ENCODE peak calls at places on chromosomes 12 and 14, in nine cellular contexts. One of them, this sample, is unnamed.

GRCh38 chr14:80621701-80622100 is 319.8 kb downstream of the CEP128 start:
- DNase-seq in RWPE1: peak; percentile 57
- DNase-seq in cardiac fibroblast: peak; percentile 88
- DNase-seq in GM10248: peak; percentile 17
- DNase-seq in epithelial cell of esophagus: peak; percentile 88
- DNase-seq in dorsolateral prefrontal cortex: no peak
- DNase-seq in A673: no peak
- DNase-seq in HFFc6: peak; percentile 61
- DNase-seq in Calu3: no peak
- DNase-seq in this sample: peak; percentile 77

GRCh38 chr12:56900583-56900982 is 33.6 kb downstream of the SDR9C7 start:
- DNase-seq in RWPE1: peak; percentile 64
- DNase-seq in cardiac fibroblast: peak; percentile 39
- DNase-seq in GM10248: no peak
- DNase-seq in epithelial cell of esophagus: peak; percentile 96
- DNase-seq in dorsolateral prefrontal cortex: no peak
- DNase-seq in A673: no peak
- DNase-seq in HFFc6: peak; percentile 84
- DNase-seq in Calu3: no peak
- DNase-seq in this sample: peak; percentile 26

GRCh38 chr14:54699087-54699530 is 132.2 kb downstream of the SAMD4A start:
- DNase-seq in RWPE1: no peak
- DNase-seq in cardiac fibroblast: no peak
- DNase-seq in GM10248: no peak
- DNase-seq in epithelial cell of esophagus: peak; percentile 32
- DNase-seq in dorsolateral prefrontal cortex: no peak
- DNase-seq in A673: no peak
- DNase-seq in HFFc6: no peak
- DNase-seq in Calu3: no peak
- DNase-seq in this sample: no peak

GRCh38 chr12:46386877-46387629 is 14.5 kb upstream of the SLC38A2 start:
- DNase-seq in RWPE1: no peak
- DNase-seq in cardiac fibroblast: peak; percentile 91
- DNase-seq in GM10248: peak; percentile 34
- DNase-seq in epithelial cell of esophagus: no peak
- DNase-seq in dorsolateral prefrontal cortex: no peak
- DNase-seq in A673: peak; percentile 94
- DNase-seq in HFFc6: no peak
- DNase-seq in Calu3: no peak
- DNase-seq in this sample: no peak

GRCh38 chr12:32907166-32907565 is 10.6 kb upstream of the PKP2 start:
- DNase-seq in RWPE1: no peak
- DNase-seq in cardiac fibroblast: no peak
- DNase-seq in GM10248: no peak
- DNase-seq in epithelial cell of esophagus: no peak
- DNase-seq in dorsolateral prefrontal cortex: no peak
- DNase-seq in A673: no peak
- DNase-seq in HFFc6: no peak
- DNase-seq in Calu3: no peak
- DNase-seq in this sample: no peak

GRCh38 chr12:124440841-124441381 is 126.5 kb downstream of the NCOR2 start:
- DNase-seq in RWPE1: no peak
- DNase-seq in cardiac fibroblast: peak; percentile 53
- DNase-seq in GM10248: no peak
- DNase-seq in epithelial cell of esophagus: peak; percentile 85
- DNase-seq in dorsolateral prefrontal cortex: no peak
- DNase-seq in A673: no peak
- DNase-seq in HFFc6: no peak
- DNase-seq in Calu3: no peak
- DNase-seq in this sample: no peak

GRCh38 chr14:103444837-103445524 is 59.8 kb downstream of the MARK3 start:
- DNase-seq in RWPE1: no peak
- DNase-seq in cardiac fibroblast: peak; percentile 36
- DNase-seq in GM10248: no peak
- DNase-seq in epithelial cell of esophagus: peak; percentile 28
- DNase-seq in dorsolateral prefrontal cortex: no peak
- DNase-seq in A673: peak; percentile 80
- DNase-seq in HFFc6: no peak
- DNase-seq in Calu3: no peak
- DNase-seq in this sample: no peak

GRCh38 chr12:12724421-12725085 is 7.4 kb downstream of the CDKN1B start:
- DNase-seq in RWPE1: no peak
- DNase-seq in cardiac fibroblast: peak; percentile 27
- DNase-seq in GM10248: no peak
- DNase-seq in epithelial cell of esophagus: no peak
- DNase-seq in dorsolateral prefrontal cortex: no peak
- DNase-seq in A673: no peak
- DNase-seq in HFFc6: no peak
- DNase-seq in Calu3: no peak
- DNase-seq in this sample: no peak

GRCh38 chr14:26454105-26454504 is 143.7 kb downstream of the NOVA1 start:
- DNase-seq in RWPE1: no peak
- DNase-seq in cardiac fibroblast: no peak
- DNase-seq in GM10248: no peak
- DNase-seq in epithelial cell of esophagus: no peak
- DNase-seq in dorsolateral prefrontal cortex: no peak
- DNase-seq in A673: no peak
- DNase-seq in HFFc6: no peak
- DNase-seq in Calu3: no peak
- DNase-seq in this sample: no peak

GRCh38 chr12:110109037-110109836 is 14.9 kb upstream of the IFT81 start:
- DNase-seq in RWPE1: peak; percentile 69
- DNase-seq in cardiac fibroblast: peak; percentile 99
- DNase-seq in GM10248: no peak
- DNase-seq in epithelial cell of esophagus: peak; percentile 89
- DNase-seq in dorsolateral prefrontal cortex: no peak
- DNase-seq in A673: no peak
- DNase-seq in HFFc6: peak; percentile 98
- DNase-seq in Calu3: peak; percentile 80
- DNase-seq in this sample: peak; percentile 100

GRCh38 chr12:45166056-45166455 is 49.8 kb upstream of the ANO6 start:
- DNase-seq in RWPE1: no peak
- DNase-seq in cardiac fibroblast: no peak
- DNase-seq in GM10248: no peak
- DNase-seq in epithelial cell of esophagus: no peak
- DNase-seq in dorsolateral prefrontal cortex: no peak
- DNase-seq in A673: no peak
- DNase-seq in HFFc6: peak; percentile 5
- DNase-seq in Calu3: no peak
- DNase-seq in this sample: no peak

GRCh38 chr12:92289611-92290010 is 144.0 kb upstream of the BTG1 start:
- DNase-seq in RWPE1: no peak
- DNase-seq in cardiac fibroblast: no peak
- DNase-seq in GM10248: no peak
- DNase-seq in epithelial cell of esophagus: no peak
- DNase-seq in dorsolateral prefrontal cortex: no peak
- DNase-seq in A673: no peak
- DNase-seq in HFFc6: no peak
- DNase-seq in Calu3: no peak
- DNase-seq in this sample: no peak

GRCh38 chr12:6201199-6201608 is 1.0 kb downstream of the CD9 start:
- DNase-seq in RWPE1: peak; percentile 49
- DNase-seq in cardiac fibroblast: no peak
- DNase-seq in GM10248: no peak
- DNase-seq in epithelial cell of esophagus: peak; percentile 51
- DNase-seq in dorsolateral prefrontal cortex: no peak
- DNase-seq in A673: no peak
- DNase-seq in HFFc6: no peak
- DNase-seq in Calu3: peak; percentile 32
- DNase-seq in this sample: no peak

GRCh38 chr14:32711103-32711680 is 227.5 kb upstream of the NPAS3 start:
- DNase-seq in RWPE1: peak; percentile 37
- DNase-seq in cardiac fibroblast: peak; percentile 75
- DNase-seq in GM10248: peak; percentile 24
- DNase-seq in epithelial cell of esophagus: peak; percentile 57
- DNase-seq in dorsolateral prefrontal cortex: peak; percentile 25
- DNase-seq in A673: peak; percentile 83
- DNase-seq in HFFc6: peak; percentile 46
- DNase-seq in Calu3: peak; percentile 32
- DNase-seq in this sample: no peak
- TF ChIP-seq CTCF in RWPE1: peak; percentile 53
- TF ChIP-seq CTCF in cardiac fibroblast: peak; percentile 44
- TF ChIP-seq CTCF in GM10248: peak; percentile 38
- TF ChIP-seq CTCF in epithelial cell of esophagus: peak; percentile 58
- TF ChIP-seq CTCF in dorsolateral prefrontal cortex: peak; percentile 70
- TF ChIP-seq CTCF in A673: peak; percentile 74
- TF ChIP-seq CTCF in HFFc6: peak; percentile 89
- TF ChIP-seq CTCF in Calu3: peak; percentile 39
- TF ChIP-seq CTCF in this sample: peak; percentile 51

DNA sequence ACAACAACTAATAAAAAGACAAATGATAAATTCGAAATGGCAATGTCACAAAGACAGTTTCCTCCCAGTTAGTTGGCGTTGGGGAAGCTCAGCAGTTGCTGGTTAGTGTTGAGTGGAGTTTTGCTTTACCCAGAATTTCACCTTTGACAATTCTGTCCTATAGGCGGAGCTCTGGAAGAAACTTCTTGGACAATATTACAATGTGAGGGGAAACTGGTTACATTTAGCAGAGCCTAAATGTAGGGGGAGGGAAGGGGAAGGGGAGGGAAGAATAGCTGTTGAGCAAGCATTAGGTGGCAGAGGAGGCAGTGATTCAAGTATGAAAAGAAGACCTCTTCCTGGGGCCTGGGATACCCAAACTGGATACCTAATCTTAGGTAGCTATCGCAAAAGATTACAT is 51.4 kb downstream of the BDKRB1 start:
- DNase-seq in RWPE1: no peak
- DNase-seq in cardiac fibroblast: no peak
- DNase-seq in GM10248: no peak
- DNase-seq in epithelial cell of esophagus: no peak
- DNase-seq in dorsolateral prefrontal cortex: no peak
- DNase-seq in A673: no peak
- DNase-seq in HFFc6: no peak
- DNase-seq in Calu3: no peak
- DNase-seq in this sample: no peak
- TF ChIP-seq CTCF in RWPE1: no peak
- TF ChIP-seq CTCF in cardiac fibroblast: no peak
- TF ChIP-seq CTCF in GM10248: no peak
- TF ChIP-seq CTCF in epithelial cell of esophagus: peak; percentile 12
- TF ChIP-seq CTCF in dorsolateral prefrontal cortex: no peak
- TF ChIP-seq CTCF in A673: peak; percentile 11
- TF ChIP-seq CTCF in HFFc6: no peak
- TF ChIP-seq CTCF in Calu3: no peak
- TF ChIP-seq CTCF in this sample: no peak

GRCh38 chr14:23299186-23299521 is 3.5 kb downstream of the PPP1R3E start:
- DNase-seq in RWPE1: no peak
- DNase-seq in cardiac fibroblast: no peak
- DNase-seq in GM10248: no peak
- DNase-seq in epithelial cell of esophagus: peak; percentile 83
- DNase-seq in dorsolateral prefrontal cortex: no peak
- DNase-seq in A673: no peak
- DNase-seq in HFFc6: no peak
- DNase-seq in Calu3: peak; percentile 49
- DNase-seq in this sample: no peak

GRCh38 chr14:23297878-23298277 is 4.8 kb downstream of the PPP1R3E start:
- DNase-seq in RWPE1: no peak
- DNase-seq in cardiac fibroblast: no peak
- DNase-seq in GM10248: no peak
- DNase-seq in epithelial cell of esophagus: no peak
- DNase-seq in dorsolateral prefrontal cortex: no peak
- DNase-seq in A673: no peak
- DNase-seq in HFFc6: no peak
- DNase-seq in Calu3: no peak
- DNase-seq in this sample: no peak

GRCh38 chr14:23299986-23300686 is 2.5 kb downstream of the PPP1R3E start:
- DNase-seq in RWPE1: no peak
- DNase-seq in cardiac fibroblast: no peak
- DNase-seq in GM10248: no peak
- DNase-seq in epithelial cell of esophagus: no peak
- DNase-seq in dorsolateral prefrontal cortex: no peak
- DNase-seq in A673: no peak
- DNase-seq in HFFc6: no peak
- DNase-seq in Calu3: no peak
- DNase-seq in this sample: no peak

GRCh38 chr14:23300687-23301223 is 1.9 kb downstream of the PPP1R3E start:
- DNase-seq in RWPE1: no peak
- DNase-seq in cardiac fibroblast: no peak
- DNase-seq in GM10248: no peak
- DNase-seq in epithelial cell of esophagus: peak; percentile 56
- DNase-seq in dorsolateral prefrontal cortex: no peak
- DNase-seq in A673: no peak
- DNase-seq in HFFc6: no peak
- DNase-seq in Calu3: peak; percentile 13
- DNase-seq in this sample: no peak

DNA sequence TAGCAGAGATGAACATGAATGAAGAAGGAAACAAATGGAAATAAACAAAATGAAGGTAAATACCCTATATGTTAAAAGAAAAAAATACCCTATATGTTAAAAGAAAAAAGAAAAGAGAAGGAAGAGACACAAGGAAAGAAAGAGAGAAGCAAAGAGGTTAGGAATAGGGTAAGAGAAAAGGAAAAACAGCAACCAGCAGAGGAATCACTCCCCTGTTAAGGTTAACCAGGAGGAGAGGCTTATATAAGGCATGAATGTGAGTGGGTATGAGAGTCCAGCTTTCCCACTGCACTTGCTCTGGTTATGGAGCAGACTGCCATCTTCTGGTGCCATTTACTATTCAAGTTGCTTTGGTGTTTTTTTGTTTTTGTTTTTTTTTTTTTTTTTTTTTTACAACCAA is 3.1 kb downstream of the PPP1R3E start:
- DNase-seq in RWPE1: no peak
- DNase-seq in cardiac fibroblast: peak; percentile 71
- DNase-seq in GM10248: no peak
- DNase-seq in epithelial cell of esophagus: peak; percentile 81
- DNase-seq in dorsolateral prefrontal cortex: no peak
- DNase-seq in A673: peak; percentile 71
- DNase-seq in HFFc6: peak; percentile 72
- DNase-seq in Calu3: no peak
- DNase-seq in this sample: no peak
- TF ChIP-seq CTCF in RWPE1: peak; percentile 28
- TF ChIP-seq CTCF in cardiac fibroblast: no peak
- TF ChIP-seq CTCF in GM10248: peak; percentile 33
- TF ChIP-seq CTCF in epithelial cell of esophagus: peak; percentile 42
- TF ChIP-seq CTCF in dorsolateral prefrontal cortex: peak; percentile 61
- TF ChIP-seq CTCF in A673: peak; percentile 55
- TF ChIP-seq CTCF in HFFc6: peak; percentile 70
- TF ChIP-seq CTCF in Calu3: no peak
- TF ChIP-seq CTCF in this sample: peak; percentile 18

DNA sequence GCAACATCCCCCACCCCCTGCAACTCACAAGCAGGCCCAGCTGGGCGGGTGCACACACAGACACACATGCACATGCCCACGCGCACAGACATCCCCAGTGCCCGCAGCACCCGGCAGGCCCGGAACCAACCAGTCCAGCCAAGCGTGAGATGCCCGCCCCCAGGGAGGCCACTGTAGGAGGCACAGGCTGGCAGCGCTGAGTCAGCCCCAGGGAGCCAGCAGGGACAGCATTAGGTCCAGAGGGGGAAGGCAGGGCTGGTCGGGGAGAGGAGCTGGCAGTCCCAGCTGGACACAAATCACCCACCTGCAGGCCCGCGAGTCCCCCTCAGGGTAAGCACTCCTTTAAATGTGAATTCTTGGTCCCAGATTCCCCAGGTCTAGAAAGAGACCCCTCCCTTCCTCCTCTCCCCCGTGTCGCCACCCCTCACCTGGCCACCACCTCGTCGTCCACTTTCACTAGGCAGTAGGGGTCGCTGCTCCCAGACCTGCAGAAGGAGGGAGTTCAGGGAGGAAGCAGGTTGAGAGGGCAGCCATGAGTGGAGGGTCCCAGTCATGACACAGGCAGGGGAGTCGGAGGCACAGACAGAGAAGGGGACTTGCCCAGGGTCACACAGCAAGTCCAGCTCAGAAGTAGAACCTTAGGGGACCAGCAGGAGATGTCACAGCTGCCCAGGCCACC is 5.0 kb downstream of the RASAL1 start:
- DNase-seq in RWPE1: no peak
- DNase-seq in cardiac fibroblast: no peak
- DNase-seq in GM10248: no peak
- DNase-seq in epithelial cell of esophagus: peak; percentile 45
- DNase-seq in dorsolateral prefrontal cortex: peak; percentile 90
- DNase-seq in A673: no peak
- DNase-seq in HFFc6: no peak
- DNase-seq in Calu3: peak; percentile 59
- DNase-seq in this sample: no peak
- TF ChIP-seq CTCF in RWPE1: no peak
- TF ChIP-seq CTCF in cardiac fibroblast: no peak
- TF ChIP-seq CTCF in GM10248: peak; percentile 36
- TF ChIP-seq CTCF in epithelial cell of esophagus: no peak
- TF ChIP-seq CTCF in dorsolateral prefrontal cortex: no peak
- TF ChIP-seq CTCF in A673: no peak
- TF ChIP-seq CTCF in HFFc6: peak; percentile 42
- TF ChIP-seq CTCF in Calu3: peak; percentile 60
- TF ChIP-seq CTCF in this sample: peak; percentile 34

This sample was measured in HFF-Myc.